ENCODE peak calls at places on chromosome 6, in seven cellular contexts. L is HS-5, A is iPS-NIHi11, Q is psoas muscle, N is ecto neural progenitor cell, I is neuronal stem cell, K is T1000. M is an unnamed sample.

GRCh38 chr6:113445201-113445600 is 411.9 kb upstream of the MARCKS start:
- DNase-seq in A (no peak), I (no peak), K (no peak), L (no peak), Q (no peak), N (no peak), M (no peak)

GRCh38 chr6:6386010-6386409 is 65.5 kb upstream of the F13A1 start:
- DNase-seq in I (no peak), N (no peak), L (no peak), A (no peak), K (no peak), Q (no peak), M (no peak)

GRCh38 chr6:71510057-71510713 is 221.6 kb downstream of the OGFRL1 start:
- DNase-seq in Q (peak), A (peak), N (peak), L (peak), I (peak), K (peak), M (no peak)

GRCh38 chr6:154731296-154732218 is 1.7 kb upstream of the SCAF8 start:
- DNase-seq in K (no peak), A (no peak), L (no peak), Q (no peak), I (no peak), N (no peak), M (no peak)

GRCh38 chr6:133632206-133632605 is 256.7 kb upstream of the TCF21 start:
- DNase-seq in K (no peak), A (no peak), L (no peak), I (no peak), Q (no peak), N (no peak), M (no peak)

GRCh38 chr6:89475634-89476033 is 42.7 kb downstream of the ANKRD6 start:
- DNase-seq in N (no peak), Q (no peak), A (no peak), I (no peak), L (no peak), K (no peak), M (no peak)

GRCh38 chr6:30171677-30172471 is 8.5 kb downstream of the TRIM15 start:
- DNase-seq in A (peak), Q (no peak), I (peak), K (no peak), L (no peak), N (peak), M (no peak)

GRCh38 chr6:144063744-144064401 is 31.5 kb downstream of the SF3B5 start:
- DNase-seq in K (peak), N (peak), Q (peak), L (no peak), I (peak), A (peak), M (no peak)

GRCh38 chr6:135358251-135358821 is 139.2 kb downstream of the AHI1 start:
- DNase-seq in K (no peak), A (no peak), L (peak), Q (no peak), N (no peak), I (no peak), M (peak)

GRCh38 chr6:68738039-68738438 is 103.0 kb downstream of the ADGRB3 start:
- DNase-seq in K (no peak), I (no peak), A (no peak), Q (no peak), L (no peak), N (no peak), M (no peak)

GRCh38 chr6:130680118-130680517 is 147.1 kb upstream of the SMLR1 start:
- DNase-seq in N (no peak), I (no peak), Q (no peak), K (no peak), L (no peak), A (no peak), M (no peak)

GRCh38 chr6:83113258-83113657 is 45.8 kb downstream of the DOP1A start:
- DNase-seq in Q (no peak), K (no peak), N (no peak), L (no peak), I (no peak), A (no peak), M (no peak)

GRCh38 chr6:170209354-170210025 is 81.4 kb downstream of the DLL1 start:
- DNase-seq in A (no peak), I (no peak), N (peak), Q (no peak), K (no peak), L (no peak), M (no peak)

M was measured in GM04503.